ENCODE peak calls at places on chromosomes 2 and 18, in seven cellular contexts. N is K562, T is mammary epithelial cell, Y is Karpas-422, B is IMR-90, L is neural progenitor cell, V is hepatocyte. E is an unnamed sample.

GRCh38 chr2:96167407-96168013 is 22.3 kb upstream of the DUSP2 start:
- DNase-seq in N (no peak), T (no peak), Y (no peak), B (no peak), L (no peak), V (no peak), E (no peak)

GRCh38 chr2:100142393-100142792 is at the start of gene AFF3:
- DNase-seq in N (no peak), T (no peak), Y (peak), B (no peak), L (no peak), V (no peak), E (peak)

GRCh38 chr2:215652432-215652831 is 216.6 kb upstream of the FN1 start:
- DNase-seq in N (no peak), T (no peak), Y (no peak), B (peak), L (no peak), V (no peak), E (no peak)

GRCh38 chr2:82260521-82260920 is 1956.0 kb upstream of the LRRTM1 start:
- DNase-seq in N (no peak), T (no peak), Y (no peak), B (no peak), L (no peak), V (no peak), E (no peak)

GRCh38 chr2:191692502-191693115 is 14.7 kb downstream of the NABP1 start:
- DNase-seq in N (no peak), T (no peak), Y (no peak), B (no peak), L (no peak), V (no peak), E (no peak)

GRCh38 chr2:119352357-119352756 is 14.3 kb downstream of the C2orf76 start:
- DNase-seq in N (no peak), T (peak), Y (peak), B (no peak), L (no peak), V (no peak), E (no peak)

GRCh38 chr2:109351164-109351756 is 222.3 kb downstream of the SH3RF3 start:
- DNase-seq in N (no peak), T (peak), Y (no peak), B (peak), L (no peak), V (no peak), E (peak)

GRCh38 chr2:234058881-234059280 is 8.4 kb downstream of the SPP2 start:
- DNase-seq in N (no peak), T (no peak), Y (no peak), B (no peak), L (no peak), V (no peak), E (no peak)

GRCh38 chr2:12051831-12052230 is 305.4 kb downstream of the LPIN1 start:
- DNase-seq in N (no peak), T (no peak), Y (no peak), B (peak), L (no peak), V (no peak), E (no peak)

GRCh38 chr2:68936889-68937288 is 15.8 kb downstream of the GKN2 start:
- DNase-seq in N (no peak), T (peak), Y (no peak), B (peak), L (no peak), V (no peak), E (no peak)

GRCh38 chr2:210227689-210228088 is 2.4 kb upstream of the ACADL start:
- DNase-seq in N (no peak), T (no peak), Y (no peak), B (no peak), L (no peak), V (no peak), E (no peak)

GRCh38 chr2:175057078-175057685 is 52.0 kb upstream of the CHN1 start:
- DNase-seq in N (no peak), T (no peak), Y (no peak), B (no peak), L (no peak), V (no peak), E (no peak)

GRCh38 chr2:150325656-150326055 is 161.8 kb downstream of the RND3 start:
- DNase-seq in N (no peak), T (no peak), Y (no peak), B (peak), L (no peak), V (no peak), E (no peak)

GRCh38 chr2:232839680-232840079 is 30.4 kb upstream of the SNORC start:
- DNase-seq in N (no peak), T (no peak), Y (no peak), B (no peak), L (no peak), V (no peak), E (no peak)

GRCh38 chr2:72917138-72917874 is at the start of gene EMX1:
- DNase-seq in N (peak), T (peak), Y (no peak), B (no peak), L (peak), V (peak), E (no peak)

GRCh38 chr2:42102606-42103450 is 55.0 kb downstream of the PKDCC start:
- DNase-seq in N (no peak), T (no peak), Y (no peak), B (no peak), L (peak), V (peak), E (no peak)
- H2AFZ ChIP-seq in N (no peak), T (no peak), Y (peak), B (peak), L (no peak), V (peak), E (no peak)

GRCh38 chr18:76451475-76452331 is 43.3 kb downstream of the ZNF516 start:
- DNase-seq in N (no peak), T (no peak), Y (peak), B (no peak), L (peak), V (no peak), E (no peak)

GRCh38 chr18:76452357-76452756 is 42.7 kb downstream of the ZNF516 start:
- DNase-seq in N (no peak), T (no peak), Y (no peak), B (peak), L (no peak), V (no peak), E (no peak)

GRCh38 chr18:76449110-76449453 is 46.0 kb downstream of the ZNF516 start:
- DNase-seq in N (no peak), T (no peak), Y (no peak), B (no peak), L (no peak), V (no peak), E (no peak)

GRCh38 chr18:76450912-76451421 is 44.1 kb downstream of the ZNF516 start:
- DNase-seq in N (no peak), T (peak), Y (peak), B (peak), L (peak), V (peak), E (no peak)

GRCh38 chr18:76450452-76450851 is 44.6 kb downstream of the ZNF516 start:
- DNase-seq in N (no peak), T (no peak), Y (no peak), B (peak), L (no peak), V (no peak), E (no peak)
- H2AFZ ChIP-seq in N (no peak), T (peak), Y (peak), B (no peak), L (no peak), V (peak), E (no peak)

DNA sequence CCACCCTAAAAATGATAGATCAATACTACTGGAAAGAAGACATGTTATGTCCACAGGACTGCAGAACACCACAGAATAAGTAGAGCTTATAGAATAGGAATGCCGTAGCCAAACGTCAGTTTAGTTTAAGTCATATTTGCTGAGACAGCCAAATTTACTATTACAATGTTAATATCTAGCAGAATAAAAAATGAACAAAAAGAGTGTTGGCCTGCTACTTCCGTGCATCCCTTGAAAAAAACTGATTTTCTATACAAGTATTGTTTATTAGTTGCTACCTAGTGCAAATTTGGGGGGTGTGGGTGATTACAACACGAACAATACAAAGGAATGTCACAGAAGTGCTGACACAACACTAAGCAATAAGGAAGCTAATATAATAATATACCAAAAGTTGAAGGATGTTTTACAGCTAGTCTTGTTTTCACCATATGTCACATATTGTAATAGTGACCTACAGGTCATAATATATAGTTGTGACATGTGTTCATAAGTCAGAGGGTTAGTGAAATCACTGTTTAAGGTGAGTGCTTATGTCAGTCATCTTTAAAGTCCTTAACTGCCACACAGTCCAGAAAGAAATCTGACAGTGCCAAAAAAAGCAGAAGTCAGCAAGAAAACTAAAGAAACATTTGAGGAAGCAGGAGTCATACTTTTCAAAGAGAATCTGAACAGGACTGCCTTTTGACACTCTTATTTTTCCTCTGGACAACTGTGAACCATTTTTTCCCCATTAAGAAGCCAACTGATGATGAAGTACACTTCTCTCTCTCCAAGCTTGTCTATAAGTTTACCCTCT is 376.4 kb downstream of the ZEB2 start:
- DNase-seq in N (no peak), T (no peak), Y (peak), B (no peak), L (no peak), V (no peak), E (no peak)
- H2AFZ ChIP-seq in N (no peak), T (no peak), Y (peak), B (no peak), L (no peak), V (no peak), E (no peak)

GRCh38 chr18:9135081-9135911 is 1.3 kb upstream of the ANKRD12 start:
- DNase-seq in N (no peak), T (no peak), Y (no peak), B (no peak), L (no peak), V (no peak), E (no peak)

GRCh38 chr18:9135912-9136314 is 668 bp upstream of the ANKRD12 start:
- DNase-seq in N (peak), T (peak), Y (peak), B (peak), L (peak), V (peak), E (no peak)

GRCh38 chr18:9136315-9137141 is at the start of gene ANKRD12:
- DNase-seq in N (peak), T (peak), Y (peak), B (peak), L (peak), V (peak), E (peak)

GRCh38 chr18:9139400-9140039 is 2.9 kb downstream of the ANKRD12 start:
- DNase-seq in N (no peak), T (no peak), Y (peak), B (no peak), L (no peak), V (no peak), E (no peak)

DNA sequence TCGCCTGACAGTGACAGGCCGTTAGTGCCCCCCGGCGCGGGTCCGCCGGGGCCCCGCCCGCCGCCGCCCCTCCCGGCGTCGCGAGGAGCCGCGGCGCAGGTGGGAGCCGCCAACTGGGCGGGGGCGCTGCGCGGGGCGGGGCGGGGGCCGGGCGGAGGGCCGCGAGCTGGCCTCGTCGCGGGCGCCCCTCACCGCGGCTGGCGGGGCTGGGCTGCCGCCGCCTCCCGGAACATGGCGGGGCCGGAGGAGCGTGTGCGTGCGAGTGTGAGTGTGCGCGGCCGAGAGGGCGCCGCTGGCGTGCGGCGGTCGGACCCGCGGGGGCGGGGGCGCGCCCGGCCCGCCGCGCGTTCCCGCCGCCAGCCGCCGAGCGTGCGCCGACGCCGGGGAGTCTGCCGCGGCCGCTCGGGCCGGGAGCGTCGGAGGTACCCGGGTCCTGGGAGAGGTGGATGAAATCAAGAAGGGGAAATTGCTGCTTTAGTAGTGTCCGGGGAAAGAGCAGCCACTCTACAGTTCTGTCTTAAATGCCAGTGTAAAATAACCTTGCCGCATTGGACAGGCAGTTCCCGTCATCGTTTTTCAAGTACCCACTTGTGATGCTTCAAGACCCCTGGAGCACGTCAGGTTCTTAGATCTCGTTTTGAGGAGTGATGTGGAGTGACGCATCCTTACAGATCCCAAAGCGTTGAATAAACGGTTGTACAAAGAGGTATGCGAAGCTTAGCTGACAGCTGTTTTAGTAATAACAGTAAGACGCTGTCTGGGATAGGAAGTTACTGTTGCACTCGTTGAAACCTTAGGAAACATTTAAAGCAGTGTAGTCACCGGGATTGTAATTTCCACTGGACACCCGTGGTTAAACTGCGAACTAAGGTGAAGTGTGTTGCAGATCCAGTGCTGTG is 836 bp downstream of the ANKRD12 start:
- DNase-seq in N (peak), T (peak), Y (peak), B (peak), L (peak), V (peak), E (peak)
- H2AFZ ChIP-seq in N (peak), T (peak), Y (peak), B (peak), L (peak), V (peak), E (peak)

GRCh38 chr2:66555511-66556324 is 120.8 kb downstream of the MEIS1 start:
- DNase-seq in N (no peak), T (no peak), Y (peak), B (no peak), L (no peak), V (no peak), E (no peak)
- H2AFZ ChIP-seq in N (peak), T (no peak), Y (peak), B (no peak), L (no peak), V (no peak), E (no peak)

E was measured in DND-41.